ENCODE peak calls at places on chromosomes 12 and 14, in seven cellular contexts. N is naive thymus-derived CD4-positive, alpha-beta T cell; F is CD8-positive, alpha-beta T cell; T is hepatocyte; P is mesendoderm; R is Peyer's patch; J is IMR-90. S is an unnamed sample.

GRCh38 chr12:26845057-26845666 is 12.2 kb upstream of the ITPR2 start:
- DNase-seq in P (peak; percentile 57), T (peak; percentile 72), J (peak; percentile 34), F (peak; percentile 25), N (no peak), R (peak; percentile 80), S (no peak)

GRCh38 chr12:148676-149416 is 65.1 kb downstream of the SLC6A12 start:
- DNase-seq in J (no peak), F (no peak), R (no peak), P (no peak), T (no peak), N (no peak), S (no peak)

GRCh38 chr14:54674342-54674741 is 107.4 kb downstream of the SAMD4A start:
- DNase-seq in R (no peak), T (no peak), P (no peak), F (no peak), N (no peak), J (no peak), S (peak; percentile 32)

GRCh38 chr12:3038931-3039510 is 38.2 kb upstream of the TSPAN9 start:
- DNase-seq in P (no peak), T (no peak), R (no peak), F (no peak), J (no peak), N (no peak), S (no peak)

GRCh38 chr14:48504921-48505320 is 829.5 kb upstream of the MDGA2 start:
- DNase-seq in N (no peak), T (no peak), J (no peak), F (no peak), P (no peak), R (no peak), S (no peak)

GRCh38 chr12:15910864-15911696 is at the start of gene DERA:
- DNase-seq in T (peak; percentile 90), P (peak; percentile 87), J (peak; percentile 68), N (peak; percentile 54), R (peak; percentile 92), F (peak; percentile 56), S (no peak)

GRCh38 chr12:56840922-56841321 is 77.8 kb downstream of the HSD17B6 start:
- DNase-seq in R (no peak), N (no peak), T (no peak), P (peak; percentile 79), J (peak; percentile 18), F (no peak), S (no peak)

GRCh38 chr12:108442077-108442476 is 73.0 kb upstream of the FICD start:
- DNase-seq in F (no peak), J (no peak), T (no peak), P (peak; percentile 93), R (no peak), N (no peak), S (no peak)

GRCh38 chr12:10030446-10030845 is at the start of gene CLEC9A:
- DNase-seq in N (no peak), P (no peak), T (no peak), J (no peak), F (no peak), R (no peak), S (no peak)

GRCh38 chr12:119859241-119859640 is 17.9 kb downstream of the CIT start:
- DNase-seq in J (no peak), N (no peak), R (no peak), P (no peak), F (no peak), T (no peak), S (no peak)

GRCh38 chr12:46110928-46111699 is 120.7 kb upstream of the SCAF11 start:
- DNase-seq in N (no peak), P (no peak), J (no peak), T (no peak), F (no peak), R (no peak), S (peak; percentile 8)

GRCh38 chr14:37447883-37448391 is 147.1 kb downstream of the FOXA1 start:
- DNase-seq in R (no peak), F (no peak), P (no peak), J (no peak), T (no peak), N (no peak), S (no peak)

GRCh38 chr12:108459106-108459505 is 56.0 kb upstream of the FICD start:
- DNase-seq in J (no peak), N (no peak), F (no peak), T (no peak), P (no peak), R (no peak), S (no peak)

GRCh38 chr12:53220857-53221202 is 11.2 kb downstream of the RARG start:
- DNase-seq in T (peak; percentile 96), P (peak; percentile 98), R (peak; percentile 94), F (peak; percentile 73), J (peak; percentile 90), N (peak; percentile 52), S (peak; percentile 81)

GRCh38 chr14:53010193-53010592 is 59.3 kb upstream of the FERMT2 start:
- DNase-seq in F (no peak), N (no peak), T (no peak), R (no peak), P (no peak), J (no peak), S (no peak)

GRCh38 chr12:4763549-4763948 is 43.3 kb downstream of the GALNT8 start:
- DNase-seq in N (no peak), T (peak; percentile 40), F (no peak), J (peak; percentile 2), P (peak; percentile 97), R (peak; percentile 49), S (peak; percentile 39)

GRCh38 chr12:96587691-96588090 is 98.3 kb downstream of the CFAP54 start:
- DNase-seq in R (no peak), P (no peak), J (peak; percentile 22), N (no peak), F (no peak), T (no peak), S (no peak)

GRCh38 chr14:43651896-43652295 is 855.2 kb downstream of the FSCB start:
- DNase-seq in N (no peak), F (no peak), T (no peak), J (no peak), P (peak; percentile 15), R (no peak), S (peak; percentile 65)

GRCh38 chr12:118633071-118633470 is 256.7 kb downstream of the SUDS3 start:
- DNase-seq in R (no peak), F (no peak), T (no peak), J (no peak), P (no peak), N (no peak), S (peak; percentile 10)

GRCh38 chr12:119259483-119259882 is 75.0 kb upstream of the CCDC60 start:
- DNase-seq in R (no peak), P (no peak), F (no peak), N (no peak), J (no peak), T (no peak), S (no peak)

GRCh38 chr12:90575995-90576394 is 379.0 kb downstream of the CCER1 start:
- DNase-seq in N (no peak), J (no peak), R (no peak), P (no peak), T (no peak), F (no peak), S (no peak)

GRCh38 chr14:69097974-69098373 is 54.9 kb downstream of the DCAF5 start:
- DNase-seq in R (no peak), F (no peak), J (no peak), T (no peak), P (peak; percentile 50), N (no peak), S (no peak)
- H3K4me3 ChIP-seq in R (no peak overlapping the region), F (no peak overlapping the region), J (no peak overlapping the region), T (no peak overlapping the region), P (no peak overlapping the region), N (no peak overlapping the region), S (no peak overlapping the region)

DNA sequence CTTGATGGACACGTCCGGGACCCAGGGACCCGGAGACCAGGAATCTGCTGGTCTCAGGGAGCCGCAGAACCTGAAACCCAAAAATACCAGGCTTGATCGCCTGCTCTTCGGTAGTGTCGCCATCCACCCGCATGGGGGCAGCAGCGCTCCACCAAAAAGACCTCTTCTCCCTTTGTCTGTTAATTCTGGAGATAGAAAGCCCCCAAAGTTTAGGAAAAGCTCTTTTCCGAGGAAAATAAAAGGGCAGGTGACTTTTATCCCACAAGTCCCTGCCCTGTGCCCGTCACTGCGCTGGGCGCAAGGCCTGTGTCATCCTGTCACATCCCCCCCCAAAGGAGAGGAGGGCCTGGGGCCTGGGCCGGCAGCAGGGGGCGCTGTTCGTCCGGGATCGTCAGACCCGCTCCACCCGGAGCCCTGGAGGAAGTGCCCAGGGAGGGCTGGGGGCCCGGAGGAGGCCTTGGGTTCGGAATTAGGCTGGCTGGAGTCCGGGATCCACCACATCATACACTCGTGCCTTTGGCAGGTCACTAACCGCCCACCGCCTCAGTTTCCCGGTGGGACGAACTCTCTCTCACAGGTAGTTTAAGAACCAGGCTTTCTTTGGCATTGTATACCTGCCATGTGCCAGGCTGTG is 31.9 kb downstream of the DAD1 start:
- DNase-seq in P (peak; percentile 89), R (peak; percentile 94), N (peak; percentile 92), F (peak; percentile 97), T (peak; percentile 92), J (peak; percentile 64), S (peak; percentile 85)
- H3K4me3 ChIP-seq in P (no peak overlapping the region), R (peak overlapping the region; percentile 48), N (peak overlapping the region; percentile 65), F (peak overlapping the region; percentile 60), T (no peak overlapping the region), J (peak overlapping the region; percentile 36), S (peak overlapping the region; percentile 51)

GRCh38 chr12:48969847-48970701 is 1.5 kb downstream of the WNT10B start:
- DNase-seq in F (peak; percentile 50), R (no peak), N (peak; percentile 38), P (peak; percentile 44), J (no peak), T (peak; percentile 69), S (no peak)
- H3K4me3 ChIP-seq in F (peak overlapping the region; percentile 21), R (peak overlapping the region; percentile 22), N (peak overlapping the region; percentile 40), P (no peak overlapping the region), J (no peak overlapping the region), T (no peak overlapping the region), S (no peak overlapping the region)

GRCh38 chr14:81416981-81417380 is 16.9 kb upstream of the STON2 start:
- DNase-seq in P (no peak), N (no peak), R (no peak), F (no peak), T (no peak), J (no peak), S (no peak)
- H3K4me3 ChIP-seq in P (no peak overlapping the region), N (no peak overlapping the region), R (no peak overlapping the region), F (no peak overlapping the region), T (no peak overlapping the region), J (no peak overlapping the region), S (no peak overlapping the region)

S was measured in Jurkat, Clone E6-1.